ENCODE peak calls at places on chromosomes 5 and 9, in five cellular contexts. Q is brain microvascular endothelial cell, Z is tibial nerve, W is esophagus squamous epithelium, N is psoas muscle. I is an unnamed sample.

GRCh38 chr5:56681346-56681745 is 134.0 kb upstream of the MAP3K1 start:
- DNase-seq in N (no peak), W (no peak), Z (no peak), Q (peak; percentile 60), I (no peak)

GRCh38 chr5:2651116-2651515 is 100.4 kb downstream of the IRX2 start:
- DNase-seq in Q (no peak), N (no peak), W (no peak), Z (no peak), I (no peak)

GRCh38 chr5:68245325-68245724 is 29.8 kb downstream of the PIK3R1 start:
- DNase-seq in W (no peak), Q (no peak), Z (no peak), N (no peak), I (no peak)

GRCh38 chr5:151772029-151772867 is 494 bp downstream of the G3BP1 start:
- DNase-seq in Z (no peak), W (no peak), Q (no peak), N (peak; percentile 37), I (peak; percentile 17)

GRCh38 chr9:124286292-124286931 is 28.7 kb downstream of the NEK6 start:
- DNase-seq in W (no peak), N (no peak), Z (no peak), Q (peak; percentile 88), I (no peak)

GRCh38 chr5:180130291-180130869 is 58.8 kb upstream of the RNF130 start:
- DNase-seq in N (no peak), Q (no peak), Z (no peak), W (no peak), I (no peak)

GRCh38 chr5:65111961-65112658 is 343.4 kb downstream of the CWC27 start:
- DNase-seq in Z (no peak), N (no peak), W (no peak), Q (no peak), I (no peak)

GRCh38 chr5:117954341-117954740 is 1034.0 kb downstream of the DTWD2 start:
- DNase-seq in Q (no peak), N (no peak), Z (no peak), W (no peak), I (no peak)

GRCh38 chr5:145471831-145472616 is 363.1 kb downstream of the PRELID2 start:
- DNase-seq in N (no peak), Z (no peak), Q (no peak), W (no peak), I (no peak)

GRCh38 chr5:137600721-137601360 is 101.7 kb upstream of the SPOCK1 start:
- DNase-seq in N (no peak), W (no peak), Q (no peak), Z (no peak), I (no peak)

GRCh38 chr5:62578540-62578939 is at the start of gene LRRC70:
- DNase-seq in Q (peak; percentile 58), W (no peak), Z (no peak), N (no peak), I (no peak)

GRCh38 chr9:123753669-123754307 is 176.1 kb downstream of the DENND1A start:
- DNase-seq in Q (no peak), N (no peak), Z (no peak), W (no peak), I (no peak)

GRCh38 chr5:137822158-137822764 is 45.4 kb upstream of the MYOT start:
- DNase-seq in Z (no peak), N (peak; percentile 29), W (no peak), Q (peak; percentile 37), I (no peak)

GRCh38 chr9:138024831-138025291 is 147.3 kb downstream of the CACNA1B start:
- DNase-seq in Z (no peak), Q (no peak), W (no peak), N (no peak), I (no peak)

GRCh38 chr5:149108651-149109280 is 32.5 kb upstream of the ABLIM3 start:
- DNase-seq in W (no peak), Q (no peak), Z (no peak), N (no peak), I (no peak)

DNA sequence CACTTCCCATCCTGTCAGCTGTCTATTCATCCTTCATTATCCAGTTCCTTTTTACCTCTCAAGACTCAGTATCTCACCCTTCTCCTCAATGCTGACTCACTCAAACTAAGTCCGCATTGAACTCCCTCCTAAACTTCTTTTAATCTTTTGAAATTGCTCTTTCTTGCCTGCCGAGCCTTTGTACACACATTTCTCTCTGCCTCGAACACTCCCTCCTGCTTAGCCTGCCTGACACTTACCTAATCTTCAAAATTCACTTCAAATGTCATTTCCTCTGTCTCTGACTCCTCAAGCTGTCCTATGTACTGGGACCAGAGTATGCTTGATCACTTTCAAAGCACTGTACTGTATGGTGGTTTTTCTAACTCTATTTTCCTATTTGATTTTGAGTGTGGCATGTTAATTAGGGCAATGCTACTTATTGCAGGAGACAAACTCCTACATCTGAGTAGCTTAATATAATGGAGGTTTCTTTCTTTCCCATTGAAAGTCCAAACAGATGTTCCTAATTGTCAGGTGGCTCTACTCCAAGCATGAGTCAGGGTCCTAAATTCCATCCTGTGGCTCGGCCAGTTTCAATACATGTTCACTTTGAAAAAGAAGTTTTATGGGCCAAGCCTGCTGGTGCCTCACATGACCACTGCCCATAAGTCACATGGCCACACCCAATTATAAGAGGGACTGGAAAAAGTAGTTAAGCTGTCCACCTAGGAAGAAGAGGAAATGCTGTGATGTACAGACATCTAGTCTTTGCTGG is 170.6 kb downstream of the ARRDC3 start:
- DNase-seq in Q (peak; percentile 56), W (no peak), N (no peak), Z (no peak), I (no peak)
- H3K4me3 ChIP-seq in Q (no peak overlapping the region), W (no peak overlapping the region), N (no peak overlapping the region), Z (no peak overlapping the region), I (no peak overlapping the region)

GRCh38 chr5:167285591-167285990 is 1005.9 kb upstream of the WWC1 start:
- DNase-seq in N (no peak), Q (no peak), W (no peak), Z (no peak), I (no peak)
- H3K4me3 ChIP-seq in N (no peak overlapping the region), Q (no peak overlapping the region), W (no peak overlapping the region), Z (no peak overlapping the region), I (no peak overlapping the region)

GRCh38 chr5:79772651-79773050 is 83.0 kb downstream of the CMYA5 start:
- DNase-seq in N (no peak), Z (no peak), W (no peak), Q (no peak), I (no peak)
- H3K4me3 ChIP-seq in N (no peak overlapping the region), Z (no peak overlapping the region), W (no peak overlapping the region), Q (no peak overlapping the region), I (no peak overlapping the region)

GRCh38 chr5:177509361-177509951 is at the start of gene DOK3:
- DNase-seq in W (no peak), Z (no peak), N (peak; percentile 55), Q (no peak), I (no peak)
- H3K4me3 ChIP-seq in W (peak within 1 kb of the TSS; percentile 28), Z (peak within 1 kb of the TSS; percentile 45), N (peak within 1 kb of the TSS; percentile 54), Q (no peak within 1 kb of the TSS), I (no peak within 1 kb of the TSS)

GRCh38 chr5:124071039-124071438 is 559.1 kb downstream of the CSNK1G3 start:
- DNase-seq in N (no peak), W (no peak), Q (no peak), Z (no peak), I (no peak)

GRCh38 chr5:124074500-124074899 is 562.5 kb downstream of the CSNK1G3 start:
- DNase-seq in W (no peak), Q (no peak), N (no peak), Z (no peak), I (no peak)

DNA sequence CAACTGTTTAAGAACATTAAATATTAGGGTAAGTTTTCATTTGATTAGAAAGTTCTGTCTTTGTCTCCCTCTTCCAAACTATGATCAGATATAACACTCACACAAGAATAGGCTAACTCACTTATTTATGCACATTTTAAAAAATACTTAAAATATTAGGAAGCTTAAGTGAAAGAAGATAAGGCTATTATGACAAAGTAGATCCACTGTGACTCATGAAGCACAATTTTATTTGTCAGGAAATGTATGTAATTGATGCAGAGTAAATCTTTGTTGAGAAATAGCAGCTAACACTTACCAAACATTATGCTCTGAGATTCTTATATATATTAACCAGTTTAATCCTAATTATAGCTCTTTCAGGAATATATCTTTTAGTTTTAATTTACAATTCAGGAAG is 560.6 kb downstream of the CSNK1G3 start:
- DNase-seq in W (no peak), Q (no peak), Z (no peak), N (no peak), I (no peak)
- H3K4me3 ChIP-seq in W (no peak overlapping the region), Q (no peak overlapping the region), Z (no peak overlapping the region), N (no peak overlapping the region), I (no peak overlapping the region)

GRCh38 chr5:173885054-173885443 is 3.1 kb upstream of the CPEB4 start:
- DNase-seq in N (no peak), Z (no peak), W (no peak), Q (no peak), I (no peak)

GRCh38 chr5:173886157-173886556 is 2.0 kb upstream of the CPEB4 start:
- DNase-seq in Z (no peak), N (no peak), Q (no peak), W (no peak), I (no peak)

GRCh38 chr5:173885481-173886010 is 2.6 kb upstream of the CPEB4 start:
- DNase-seq in W (no peak), N (no peak), Z (no peak), Q (no peak), I (no peak)

GRCh38 chr5:173883347-173883924 is 4.7 kb upstream of the CPEB4 start:
- DNase-seq in Z (no peak), N (no peak), Q (no peak), W (no peak), I (no peak)

GRCh38 chr5:173884402-173885053 is 3.6 kb upstream of the CPEB4 start:
- DNase-seq in N (no peak), Z (no peak), W (no peak), Q (no peak), I (peak; percentile 56)
- H3K4me3 ChIP-seq in N (no peak overlapping the region), Z (no peak overlapping the region), W (no peak overlapping the region), Q (no peak overlapping the region), I (no peak overlapping the region)

GRCh38 chr5:52674815-52675545 is 112.7 kb upstream of the ITGA1 start:
- DNase-seq in N (no peak), W (no peak), Z (no peak), Q (peak; percentile 88), I (no peak)
- H3K4me3 ChIP-seq in N (no peak overlapping the region), W (no peak overlapping the region), Z (no peak overlapping the region), Q (no peak overlapping the region), I (no peak overlapping the region)

DNA sequence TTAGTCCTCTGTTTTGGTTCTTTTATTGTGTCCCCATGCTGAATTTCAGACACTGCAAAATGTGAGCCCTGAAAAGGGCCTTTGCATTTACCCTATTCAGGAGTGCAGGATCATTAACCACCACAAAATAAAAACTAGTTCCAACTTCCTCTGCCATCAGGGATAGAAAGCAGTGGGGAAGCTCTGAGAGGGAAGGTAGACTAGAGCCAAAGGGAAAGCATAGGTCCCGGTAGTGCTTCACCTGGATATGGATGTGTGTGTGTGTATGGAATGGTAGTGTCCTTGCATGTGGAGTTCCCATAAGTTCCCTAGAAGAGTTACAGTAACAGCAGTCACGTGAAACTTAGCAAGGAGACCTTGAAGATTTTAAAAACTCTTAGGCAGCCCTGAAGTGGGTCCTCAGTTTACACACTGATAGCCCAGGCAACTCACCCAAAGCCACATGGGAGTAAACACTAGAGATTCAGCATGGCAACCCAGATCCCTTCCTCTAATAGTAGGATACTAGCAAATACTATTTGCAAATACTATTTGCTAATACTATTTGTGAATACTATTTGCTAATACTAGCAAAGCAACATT is 70.2 kb upstream of the IFNE start:
- DNase-seq in Q (no peak), Z (no peak), N (no peak), W (no peak), I (no peak)
- H3K4me3 ChIP-seq in Q (no peak overlapping the region), Z (no peak overlapping the region), N (no peak overlapping the region), W (no peak overlapping the region), I (no peak overlapping the region)

GRCh38 chr9:6218099-6218502 is 2.5 kb downstream of the IL33 start:
- DNase-seq in Z (no peak), Q (no peak), W (no peak), N (no peak), I (no peak)
- H3K4me3 ChIP-seq in Z (peak overlapping the region; percentile 28), Q (no peak overlapping the region), W (peak overlapping the region; percentile 2), N (peak overlapping the region; percentile 37), I (no peak overlapping the region)